ENCODE peak calls at places on chromosomes 5 and 9, in five cellular contexts. V is heart right ventricle, S is uterus, M is Peyer's patch, C is brain microvascular endothelial cell. Y is an unnamed sample.

GRCh38 chr5:76811214-76811613 is 7.6 kb upstream of the F2RL1 start:
- DNase-seq in V (no peak), S (no peak), M (no peak), C (peak; percentile 76), Y (no peak)

GRCh38 chr9:121269030-121269887 is 1.3 kb downstream of the GSN start:
- DNase-seq in V (no peak), S (peak; percentile 54), M (peak; percentile 72), C (no peak), Y (no peak)

GRCh38 chr5:150530992-150531588 is 23.2 kb downstream of the NDST1 start:
- DNase-seq in V (no peak), S (no peak), M (no peak), C (no peak), Y (no peak)

GRCh38 chr5:133663380-133664054 is 51.2 kb upstream of the FSTL4 start:
- DNase-seq in V (no peak), S (no peak), M (no peak), C (no peak), Y (no peak)

GRCh38 chr5:148556835-148557234 is 97.5 kb downstream of the HTR4 start:
- DNase-seq in V (no peak), S (no peak), M (no peak), C (no peak), Y (no peak)

GRCh38 chr5:177598477-177598876 is 1.5 kb upstream of the B4GALT7 start:
- DNase-seq in V (no peak), S (no peak), M (peak; percentile 31), C (no peak), Y (no peak)

GRCh38 chr9:68704804-68705635 is at the start of gene PIP5K1B:
- DNase-seq in V (peak; percentile 76), S (peak; percentile 35), M (peak; percentile 91), C (peak; percentile 27), Y (peak; percentile 0)

GRCh38 chr9:127053908-127054307 is 68.5 kb downstream of the ANGPTL2 start:
- DNase-seq in V (no peak), S (no peak), M (no peak), C (no peak), Y (no peak)

GRCh38 chr5:138032028-138032571 is 779 bp downstream of the FAM13B start:
- DNase-seq in V (peak; percentile 73), S (peak; percentile 51), M (peak; percentile 90), C (peak; percentile 5), Y (no peak)

GRCh38 chr5:50709471-50709870 is 43.0 kb downstream of the PARP8 start:
- DNase-seq in V (no peak), S (no peak), M (no peak), C (peak; percentile 69), Y (no peak)

GRCh38 chr9:76216161-76216649 is 178.0 kb downstream of the RFK start:
- DNase-seq in V (no peak), S (no peak), M (no peak), C (peak; percentile 85), Y (peak; percentile 91)

GRCh38 chr5:139646912-139647391 is 1.2 kb upstream of the CXXC5 start:
- DNase-seq in V (no peak), S (peak; percentile 22), M (peak; percentile 52), C (no peak), Y (no peak)

GRCh38 chr9:3436629-3437028 is 89.2 kb downstream of the RFX3 start:
- DNase-seq in V (no peak), S (no peak), M (no peak), C (peak; percentile 26), Y (no peak)

GRCh38 chr5:116446356-116447005 is 128.1 kb downstream of the SEMA6A start:
- DNase-seq in V (no peak), S (no peak), M (no peak), C (no peak), Y (no peak)

GRCh38 chr9:72978724-72979123 is 25.9 kb upstream of the ALDH1A1 start:
- DNase-seq in V (no peak), S (no peak), M (no peak), C (no peak), Y (no peak)

GRCh38 chr5:119074419-119074818 is 3.5 kb downstream of the DMXL1 start:
- DNase-seq in V (no peak), S (no peak), M (no peak), C (no peak), Y (no peak)

GRCh38 chr5:18761801-18762200 is 1127.5 kb downstream of the TAF11L14 start:
- DNase-seq in V (no peak), S (no peak), M (no peak), C (no peak), Y (no peak)

GRCh38 chr5:72282878-72283277 is 37.2 kb downstream of the MRPS27 start:
- DNase-seq in V (no peak), S (peak; percentile 50), M (no peak), C (peak; percentile 48), Y (no peak)

DNA sequence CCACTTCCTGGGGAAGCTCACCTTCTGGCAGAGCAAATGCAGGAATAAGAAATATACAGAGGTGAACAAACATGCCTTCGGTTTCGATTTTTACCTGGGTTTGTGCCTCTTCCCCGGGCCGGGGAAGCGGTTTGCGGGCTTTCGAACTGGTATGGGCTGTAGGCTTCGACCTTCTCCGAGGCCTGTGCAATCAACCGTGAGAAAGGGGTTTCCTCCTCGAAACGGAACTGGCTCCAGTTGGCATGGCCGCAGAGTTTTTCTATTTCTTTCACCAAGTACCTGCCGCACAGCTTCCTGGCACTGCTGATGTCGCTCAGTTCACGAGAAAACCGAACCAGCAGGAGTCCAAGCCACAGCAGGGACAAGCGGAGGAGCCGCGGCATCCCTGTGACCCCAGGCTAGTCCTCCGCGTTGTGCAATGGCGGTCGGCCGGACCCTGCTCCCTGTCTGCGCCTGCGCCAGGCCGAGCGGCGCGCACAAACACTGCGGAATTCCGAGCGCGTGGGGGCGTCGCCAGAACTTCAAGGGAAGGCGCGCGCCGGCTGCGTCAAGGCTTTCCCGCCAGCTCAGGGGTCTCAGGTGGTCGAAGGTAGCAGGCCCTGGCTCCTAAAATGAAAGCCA is at the start of gene INSL6:
- DNase-seq in V (no peak), S (no peak), M (peak; percentile 39), C (no peak), Y (no peak)
- H3K4me3 ChIP-seq in V (no peak within 1 kb of the TSS), S (no peak within 1 kb of the TSS), M (no peak within 1 kb of the TSS), C (no peak within 1 kb of the TSS), Y (no peak within 1 kb of the TSS)

DNA sequence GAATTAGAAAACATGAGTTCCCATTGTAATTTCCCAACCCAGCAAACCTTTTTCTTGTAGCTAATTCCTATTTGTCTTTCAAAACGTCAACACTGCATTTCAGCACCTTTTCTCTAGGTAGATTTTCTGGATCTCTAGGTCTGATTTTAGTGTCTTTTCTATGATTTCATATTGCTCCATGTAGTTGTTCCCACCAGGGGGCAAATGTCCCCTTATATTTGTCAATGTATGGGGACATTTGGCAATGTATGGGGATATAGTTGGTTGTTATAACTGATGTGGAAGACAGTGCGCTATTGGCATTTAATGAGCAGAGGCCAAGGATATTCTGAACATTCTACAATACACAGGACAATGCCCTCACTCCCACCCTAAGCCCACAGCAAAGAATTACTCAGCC is 273.9 kb upstream of the ADRA1B start:
- DNase-seq in V (no peak), S (no peak), M (no peak), C (no peak), Y (no peak)
- TF ChIP-seq CTCF in V (no peak), S (no peak), M (no peak), C (peak; percentile 28), Y (no peak)

DNA sequence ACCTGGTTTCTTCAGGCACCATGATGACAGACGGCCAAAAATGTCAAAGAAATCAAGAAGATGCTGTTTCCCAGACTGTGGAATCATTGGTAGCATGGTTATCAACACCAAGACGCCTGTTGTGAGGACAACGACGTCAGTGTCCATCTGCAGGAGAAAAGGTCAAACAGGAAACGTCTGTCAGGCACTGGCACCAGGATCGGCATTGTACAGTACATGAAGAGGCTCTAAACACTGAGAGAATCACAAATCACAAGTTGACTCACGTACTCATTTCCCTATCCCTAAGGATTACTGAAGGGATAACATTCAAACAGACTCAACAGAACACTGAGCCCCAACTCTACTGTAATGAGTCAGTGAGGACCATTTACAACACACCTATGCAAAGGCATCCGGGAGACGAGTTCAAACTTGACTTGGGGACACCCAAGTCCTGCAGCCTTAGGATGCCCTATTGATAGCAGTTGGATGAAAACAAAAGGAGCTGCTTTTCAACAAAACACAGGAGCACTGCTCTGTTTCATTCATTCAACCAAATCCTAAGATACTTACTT is 21.0 kb downstream of the TSC1 start:
- DNase-seq in V (no peak), S (no peak), M (no peak), C (no peak), Y (no peak)
- H3K36me3 ChIP-seq in V (peaks cover 100% of the 10 kb centered on the region), S (no peaks in the 10 kb centered on the region), M (no peaks in the 10 kb centered on the region), C (peaks cover 56% of the 10 kb centered on the region), Y (peaks cover 24% of the 10 kb centered on the region)

GRCh38 chr9:102966999-102967398 is 28.1 kb upstream of the CYLC2 start:
- DNase-seq in V (no peak), S (no peak), M (no peak), C (no peak), Y (no peak)
- H3K4me3 ChIP-seq in V (no peak overlapping the region), S (no peak overlapping the region), M (no peak overlapping the region), C (no peak overlapping the region), Y (no peak overlapping the region)

DNA sequence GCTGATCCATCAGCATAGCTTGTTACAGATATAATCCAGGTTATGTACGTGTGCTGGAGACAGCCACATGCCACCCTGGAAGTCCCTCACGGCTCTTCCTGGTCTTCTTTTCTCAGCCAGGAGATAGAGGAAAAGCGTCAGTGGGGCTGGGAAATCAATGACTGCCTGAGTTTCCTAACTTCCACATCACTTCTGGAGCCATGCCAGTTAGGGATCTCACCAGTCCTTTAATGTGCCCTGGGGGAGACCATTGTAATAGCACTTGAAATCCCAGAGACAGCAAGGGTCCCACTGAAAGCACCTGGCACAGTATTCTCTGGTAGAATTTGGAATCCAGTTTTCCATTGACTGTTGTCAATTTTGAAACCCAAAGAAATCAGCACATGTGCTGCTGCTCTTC is 29.2 kb downstream of the ANXA2R start:
- DNase-seq in V (no peak), S (no peak), M (no peak), C (no peak), Y (no peak)
- TF ChIP-seq CTCF in V (no peak), S (no peak), M (no peak), C (no peak), Y (no peak)

GRCh38 chr9:106932675-106933074 is 69.7 kb downstream of the ZNF462 start:
- DNase-seq in V (no peak), S (no peak), M (no peak), C (no peak), Y (no peak)
- H3K36me3 ChIP-seq in V (peaks cover 62% of the 10 kb centered on the region), S (no peaks in the 10 kb centered on the region), M (no peaks in the 10 kb centered on the region), C (peaks cover 23% of the 10 kb centered on the region), Y (peaks cover 4% of the 10 kb centered on the region)

DNA sequence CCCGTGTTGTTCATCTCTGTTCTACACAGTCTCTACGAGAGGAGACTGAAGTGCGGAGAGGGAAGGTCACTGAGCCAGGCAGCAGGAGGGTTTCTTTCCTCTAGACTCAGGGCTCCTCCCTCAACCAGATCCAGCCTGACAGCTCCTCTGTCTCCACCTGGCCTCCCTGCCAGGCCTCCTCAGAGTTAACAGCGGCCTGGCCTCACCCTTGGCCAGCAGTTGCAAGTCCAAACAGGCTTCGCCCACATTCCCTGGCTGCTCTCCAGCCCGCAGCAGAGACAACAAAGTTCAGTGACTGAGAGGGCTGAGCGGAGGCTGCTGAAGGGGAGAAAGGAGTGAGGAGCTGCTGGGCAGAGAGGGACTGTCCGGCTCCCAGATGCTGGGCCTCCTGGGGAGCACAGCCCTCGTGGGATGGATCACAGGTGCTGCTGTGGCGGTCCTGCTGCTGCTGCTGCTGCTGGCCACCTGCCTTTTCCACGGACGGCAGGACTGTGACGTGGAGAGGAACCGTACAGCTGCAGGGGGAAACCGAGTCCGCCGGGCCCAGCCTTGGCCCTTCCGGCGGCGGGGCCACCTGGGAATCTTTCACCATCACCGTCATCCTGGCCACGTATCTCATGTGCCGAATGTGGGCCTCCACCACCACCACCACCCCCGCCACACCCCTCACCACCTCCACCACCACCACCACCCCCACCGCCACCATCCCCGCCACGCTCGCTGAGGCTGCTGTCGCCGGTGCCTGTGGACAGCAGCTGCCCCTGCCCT is at the start of gene HRCT1:
- DNase-seq in V (peak; percentile 91), S (peak; percentile 90), M (peak; percentile 94), C (peak; percentile 92), Y (peak; percentile 72)
- H3K4me3 ChIP-seq in V (no peak within 1 kb of the TSS), S (peak within 1 kb of the TSS; percentile 15), M (peak within 1 kb of the TSS; percentile 40), C (no peak within 1 kb of the TSS), Y (no peak within 1 kb of the TSS)

GRCh38 chr9:32384364-32385134 is at the start of gene ACO1:
- DNase-seq in V (peak; percentile 94), S (peak; percentile 87), M (peak; percentile 96), C (peak; percentile 62), Y (no peak)
- TF ChIP-seq CTCF in V (peak; percentile 42), S (peak; percentile 4), M (no peak), C (no peak), Y (peak; percentile 14)

Y was measured in BJ.